ENCODE peak calls at places on chromosomes 13 and 19, in ten cellular contexts. X is AG04450; I is adrenal gland; P is A172; Z is germinal center; K is fibroblast of pulmonary artery; E is stimulated activated CD4-positive, alpha-beta T cell treated with anti-CD3 and anti-CD28 coated beads, Interleukin-2, amount 100 ng/mL, for 24 hours; T is Right ventricle myocardium superior; R is LoVo; V is NCI-H748 treated with DMSO at 0.1 percent for 48 hours. S is an unnamed sample.
A peak's percentile ranks its signal among the peaks of the same experiment; 100 is the strongest.

GRCh38 chr19:1063909-1064660 is 2.9 kb upstream of the ARHGAP45 start:
- DNase-seq in R (no peak), T (no peak), X (no peak), V (no peak), E (no peak), Z (no peak), P (no peak), I (peak; percentile 23), K (no peak), S (no peak)

GRCh38 chr13:27172495-27172842 is 858 bp upstream of the USP12 start:
- DNase-seq in I (no peak), T (no peak), K (peak; percentile 72), V (peak; percentile 87), P (peak; percentile 40), R (peak; percentile 14), Z (peak; percentile 50), X (no peak), E (no peak), S (no peak)

GRCh38 chr13:69677343-69677742 is 430.3 kb upstream of the ATXN8OS start:
- DNase-seq in R (no peak), X (no peak), P (no peak), V (no peak), K (no peak), I (no peak), E (no peak), Z (no peak), T (no peak), S (no peak)

GRCh38 chr13:79534596-79534995 is 53.6 kb downstream of the NDFIP2 start:
- DNase-seq in P (no peak), V (no peak), T (no peak), X (no peak), K (no peak), R (no peak), E (no peak), Z (no peak), I (no peak), S (no peak)

GRCh38 chr19:35462476-35462953 is 14.5 kb downstream of the FFAR2 start:
- DNase-seq in I (no peak), Z (peak; percentile 77), E (no peak), X (no peak), R (no peak), P (peak; percentile 49), T (no peak), V (no peak), K (no peak), S (peak; percentile 60)

GRCh38 chr13:112702983-112703379 is 13.1 kb downstream of the ATP11A start:
- DNase-seq in X (no peak), E (no peak), I (no peak), K (no peak), P (no peak), Z (no peak), R (no peak), V (no peak), T (no peak), S (no peak)

GRCh38 chr19:55528030-55528801 is 8.7 kb downstream of the SBK2 start:
- DNase-seq in V (peak; percentile 57), R (no peak), I (no peak), E (no peak), P (no peak), K (no peak), T (no peak), Z (no peak), X (no peak), S (no peak)

GRCh38 chr19:4759388-4760284 is 31.9 kb upstream of the FEM1A start:
- DNase-seq in I (peak; percentile 93), X (peak; percentile 44), Z (peak; percentile 96), K (peak; percentile 85), V (peak; percentile 82), E (peak; percentile 78), P (peak; percentile 71), T (peak; percentile 94), R (peak; percentile 88), S (peak; percentile 58)

GRCh38 chr19:2969104-2969504 is 8.3 kb upstream of the TLE6 start:
- DNase-seq in K (peak; percentile 80), Z (no peak), T (peak; percentile 73), P (no peak), V (peak; percentile 0), X (no peak), E (no peak), I (peak; percentile 55), R (no peak), S (no peak)

GRCh38 chr19:6459356-6460098 is at the start of gene SLC25A23:
- DNase-seq in T (peak; percentile 77), Z (peak; percentile 70), X (peak; percentile 36), E (peak; percentile 75), K (peak; percentile 75), P (peak; percentile 65), R (peak; percentile 78), I (peak; percentile 78), V (peak; percentile 31), S (peak; percentile 53)

GRCh38 chr19:17311455-17312248 is 2.3 kb downstream of the DDA1 start:
- DNase-seq in T (no peak), P (peak; percentile 93), I (no peak), X (no peak), R (no peak), K (peak; percentile 64), E (no peak), Z (no peak), V (no peak), S (no peak)

GRCh38 chr13:99363949-99364348 is 56.8 kb upstream of the GPR183 start:
- DNase-seq in R (no peak), P (no peak), T (no peak), K (no peak), I (no peak), E (no peak), V (no peak), Z (no peak), X (no peak), S (no peak)

GRCh38 chr19:38025908-38026307 is 118.9 kb downstream of the SIPA1L3 start:
- DNase-seq in K (no peak), E (no peak), R (no peak), P (no peak), X (no peak), I (no peak), T (no peak), Z (no peak), V (no peak), S (no peak)

GRCh38 chr13:112961457-112962369 is 7.3 kb upstream of the MCF2L start:
- DNase-seq in K (no peak), X (no peak), V (no peak), P (no peak), I (no peak), Z (no peak), T (peak; percentile 28), R (no peak), E (no peak), S (no peak)

GRCh38 chr19:29263305-29264080 is 50.5 kb upstream of the UQCRFS1 start:
- DNase-seq in E (peak; percentile 68), K (peak; percentile 47), R (peak; percentile 44), T (peak; percentile 47), Z (peak; percentile 27), V (peak; percentile 13), X (no peak), I (peak; percentile 41), P (peak; percentile 28), S (peak; percentile 29)

GRCh38 chr19:40685016-40685526 is 5.4 kb downstream of the NUMBL start:
- DNase-seq in K (no peak), P (no peak), I (no peak), X (no peak), T (peak; percentile 17), Z (no peak), E (no peak), V (no peak), R (no peak), S (no peak)

GRCh38 chr13:21511841-21512240 is 52.7 kb upstream of the ZDHHC20 start:
- DNase-seq in X (no peak), R (no peak), T (no peak), P (no peak), K (no peak), E (no peak), Z (no peak), I (no peak), V (no peak), S (no peak)

GRCh38 chr13:66693656-66694055 is 536.5 kb downstream of the PCDH9 start:
- DNase-seq in K (peak; percentile 12), T (no peak), X (no peak), I (no peak), P (no peak), E (no peak), R (no peak), V (no peak), Z (no peak), S (no peak)

GRCh38 chr19:16825312-16826168 is 3.7 kb upstream of the SIN3B start:
- DNase-seq in Z (no peak), E (no peak), X (peak; percentile 51), V (no peak), I (peak; percentile 76), T (peak; percentile 62), R (peak; percentile 8), K (peak; percentile 71), P (peak; percentile 77), S (no peak)

GRCh38 chr19:2432131-2432848 is 4.9 kb upstream of the TIMM13 start:
- DNase-seq in T (no peak), I (no peak), R (no peak), P (no peak), X (no peak), V (no peak), E (no peak), K (no peak), Z (no peak), S (no peak)